ENCODE peak calls at places on chromosomes 6 and 20, in five cellular contexts. E, D, V, N and P are unnamed samples.

GRCh38 chr6:166556336-166556735 is 30.1 kb downstream of the RAMACL start:
- DNase-seq in D (no peak), E (no peak), V (no peak), N (no peak), P (no peak)

GRCh38 chr20:57794600-57795346 is 85.0 kb upstream of the PMEPA1 start:
- DNase-seq in V (no peak), E (peak), D (no peak), N (no peak), P (peak)

GRCh38 chr20:19079536-19080299 is 132.7 kb upstream of the SLC24A3 start:
- DNase-seq in N (no peak), V (no peak), D (no peak), E (no peak), P (no peak)

GRCh38 chr6:63582579-63583231 is 10.4 kb downstream of the LOC128125822 start:
- DNase-seq in V (no peak), N (no peak), D (no peak), E (no peak), P (no peak)

GRCh38 chr20:62238569-62239277 is 402 bp downstream of the OSBPL2 start:
- DNase-seq in D (peak), V (no peak), E (no peak), N (no peak), P (no peak)

GRCh38 chr6:7058250-7058923 is 49.4 kb upstream of the RREB1 start:
- DNase-seq in E (peak), N (no peak), V (no peak), D (no peak), P (no peak)

GRCh38 chr6:154239392-154239791 is 117.2 kb downstream of the IPCEF1 start:
- DNase-seq in V (no peak), N (no peak), D (no peak), E (no peak), P (no peak)

GRCh38 chr6:3159805-3160781 is 2.7 kb upstream of the TUBB2A start:
- DNase-seq in N (peak), V (no peak), D (no peak), E (no peak), P (peak)

GRCh38 chr20:56554869-56555268 is 21.8 kb downstream of the FAM209B start:
- DNase-seq in D (peak), V (no peak), N (no peak), E (peak), P (no peak)

GRCh38 chr20:56949318-56949717 is 317.1 kb downstream of the BMP7 start:
- DNase-seq in N (no peak), E (no peak), D (no peak), V (no peak), P (no peak)

GRCh38 chr20:51128198-51128597 is 105.3 kb upstream of the KCNG1 start:
- DNase-seq in V (no peak), N (no peak), D (no peak), E (peak), P (no peak)

GRCh38 chr6:41443616-41444525 is 102.3 kb upstream of the FOXP4 start:
- DNase-seq in V (no peak), D (no peak), N (no peak), E (no peak), P (no peak)

GRCh38 chr20:56974499-56975250 is 291.8 kb downstream of the BMP7 start:
- DNase-seq in N (no peak), D (peak), E (peak), V (no peak), P (no peak)